ENCODE peak calls at places on chromosome 5, in five cellular contexts. I is HuH-7, J is NCI-H460, C is left lung, G is skeletal muscle cell. B is an unnamed sample.

GRCh38 chr5:113250341-113250953 is 184.3 kb downstream of the TSSK1B start:
- DNase-seq in I (no peak), J (peak), C (no peak), G (peak), B (peak)

GRCh38 chr5:156259618-156260017 is 67.3 kb upstream of the SGCD start:
- DNase-seq in I (no peak), J (no peak), C (no peak), G (no peak), B (peak)

GRCh38 chr5:27706832-27707231 is 668.4 kb upstream of the CDH9 start:
- DNase-seq in I (no peak), J (no peak), C (no peak), G (no peak), B (peak)

GRCh38 chr5:172412724-172413260 is 41.5 kb downstream of the SH3PXD2B start:
- DNase-seq in I (no peak), J (no peak), C (peak), G (peak), B (peak)

GRCh38 chr5:16693879-16694278 is 77.1 kb upstream of the RETREG1 start:
- DNase-seq in I (no peak), J (no peak), C (no peak), G (no peak), B (no peak)

GRCh38 chr5:132233811-132234683 is 6.4 kb upstream of the P4HA2 start:
- DNase-seq in I (no peak), J (no peak), C (no peak), G (no peak), B (no peak)

GRCh38 chr5:51632794-51633193 is 249.5 kb downstream of the ISL1 start:
- DNase-seq in I (no peak), J (no peak), C (no peak), G (no peak), B (no peak)

GRCh38 chr5:133644000-133644865 is 31.9 kb upstream of the FSTL4 start:
- DNase-seq in I (no peak), J (no peak), C (no peak), G (no peak), B (no peak)

GRCh38 chr5:139215176-139215975 is 17.2 kb upstream of the SIL1 start:
- DNase-seq in I (no peak), J (no peak), C (no peak), G (no peak), B (peak)

GRCh38 chr5:137228816-137229215 is 270.3 kb downstream of the SPOCK1 start:
- DNase-seq in I (no peak), J (no peak), C (no peak), G (no peak), B (no peak)

GRCh38 chr5:125244531-125244930 is 498.1 kb upstream of the ZNF608 start:
- DNase-seq in I (no peak), J (no peak), C (no peak), G (no peak), B (no peak)

GRCh38 chr5:55633574-55634203 is 78.4 kb downstream of the SLC38A9 start:
- DNase-seq in I (no peak), J (peak), C (no peak), G (peak), B (peak)

GRCh38 chr5:90843443-90843842 is 284.8 kb downstream of the ADGRV1 start:
- DNase-seq in I (no peak), J (no peak), C (no peak), G (no peak), B (no peak)

B was measured in cardiac muscle cell.